ENCODE peak calls at places on chromosome 5, in eight cellular contexts. P, Q, K, E, H, C, L and S are unnamed samples. For H3K36me3, the result is how much of the 10 kb centered on the place peaks cover.

GRCh38 chr5:158736134-158736533 is 363.6 kb downstream of the EBF1 start:
- DNase-seq in K (no peak), C (no peak), P (no peak), L (no peak), H (no peak), E (no peak), Q (no peak), S (no peak)

GRCh38 chr5:56637321-56637920 is 177.9 kb upstream of the MAP3K1 start:
- DNase-seq in C (no peak), P (no peak), K (peak), E (no peak), H (no peak), Q (no peak), L (no peak), S (no peak)

GRCh38 chr5:42377496-42377895 is 45.7 kb upstream of the GHR start:
- DNase-seq in K (no peak), C (no peak), E (no peak), P (no peak), Q (no peak), L (no peak), H (no peak), S (no peak)

GRCh38 chr5:155049569-155050383 is 36.2 kb downstream of the KIF4B start:
- DNase-seq in Q (no peak), C (no peak), P (peak), K (peak), E (no peak), L (no peak), H (no peak), S (no peak)

GRCh38 chr5:164809831-164810230 is 1304.4 kb downstream of the MAT2B start:
- DNase-seq in E (no peak), H (no peak), K (no peak), P (no peak), L (no peak), Q (no peak), C (no peak), S (no peak)

GRCh38 chr5:168809218-168809617 is 230.1 kb upstream of the PANK3 start:
- DNase-seq in K (no peak), L (no peak), E (no peak), P (no peak), C (no peak), Q (no peak), H (no peak), S (no peak)

GRCh38 chr5:80588858-80589540 is 18.9 kb upstream of the ANKRD34B start:
- DNase-seq in C (no peak), E (no peak), L (no peak), H (no peak), Q (no peak), K (no peak), P (no peak), S (no peak)

GRCh38 chr5:132199116-132199680 is 28.5 kb downstream of the P4HA2 start:
- DNase-seq in L (no peak), Q (no peak), P (no peak), H (no peak), K (no peak), C (no peak), E (no peak), S (no peak)

GRCh38 chr5:158421329-158421728 is 562.4 kb upstream of the CLINT1 start:
- DNase-seq in P (no peak), E (no peak), C (no peak), Q (no peak), L (no peak), H (no peak), K (no peak), S (no peak)

GRCh38 chr5:1516615-1517601 is 6.9 kb downstream of the LPCAT1 start:
- DNase-seq in H (peak), Q (peak), C (peak), K (peak), L (no peak), P (no peak), E (peak), S (peak)

GRCh38 chr5:136185974-136186373 is 7.0 kb downstream of the SMIM32 start:
- DNase-seq in L (no peak), E (no peak), C (no peak), P (no peak), H (no peak), K (no peak), Q (no peak), S (no peak)

GRCh38 chr5:139867581-139867980 is 72.0 kb downstream of the PSD2 start:
- DNase-seq in C (no peak), P (no peak), Q (no peak), H (no peak), E (no peak), K (no peak), L (no peak), S (no peak)

GRCh38 chr5:132439521-132440206 is 50.9 kb downstream of the IRF1 start:
- DNase-seq in Q (no peak), P (no peak), H (peak), K (no peak), C (no peak), E (peak), L (no peak), S (peak)

GRCh38 chr5:58133631-58134296 is 326.1 kb downstream of the PLK2 start:
- DNase-seq in K (no peak), E (no peak), C (no peak), P (no peak), L (no peak), Q (no peak), H (no peak), S (no peak)

GRCh38 chr5:84430863-84431663 is 46.4 kb upstream of the EDIL3 start:
- DNase-seq in K (no peak), P (no peak), H (no peak), C (no peak), L (no peak), Q (no peak), E (no peak), S (no peak)

GRCh38 chr5:55220433-55221185 is 6.5 kb downstream of the MCIDAS start:
- DNase-seq in H (no peak), C (peak), P (no peak), E (no peak), K (no peak), L (no peak), Q (peak), S (peak)
- TF ChIP-seq CTCF in H (no peak), C (no peak), P (no peak), E (no peak), K (no peak), L (no peak), Q (peak), S (no peak)

DNA sequence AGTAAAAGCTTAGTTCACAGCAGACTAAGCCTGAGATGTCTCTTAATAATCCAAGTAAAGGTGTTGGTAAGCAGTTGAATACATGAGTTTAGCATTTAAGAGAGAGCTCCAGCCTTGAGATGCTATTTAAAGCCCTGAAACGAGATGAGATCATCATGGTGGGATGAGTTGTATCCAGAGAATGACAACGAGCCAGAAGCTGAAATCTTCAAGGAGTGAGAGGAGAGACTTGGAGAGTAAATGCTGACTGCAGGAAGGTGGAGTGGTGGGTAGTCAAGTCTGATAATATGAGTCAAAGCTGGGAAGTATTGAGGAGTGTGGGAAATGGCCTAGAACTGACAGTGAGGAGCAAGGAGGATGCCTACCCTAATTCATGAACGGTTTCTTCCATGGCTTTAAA is 53.7 kb downstream of the PLAC8L1 start:
- DNase-seq in C (no peak), P (no peak), E (no peak), K (no peak), L (no peak), H (no peak), Q (no peak), S (no peak)
- TF ChIP-seq EP300 in C (no peak), P (no peak), E (no peak), K (no peak), L (no peak), H (no peak), Q (no peak), S (no peak)

DNA sequence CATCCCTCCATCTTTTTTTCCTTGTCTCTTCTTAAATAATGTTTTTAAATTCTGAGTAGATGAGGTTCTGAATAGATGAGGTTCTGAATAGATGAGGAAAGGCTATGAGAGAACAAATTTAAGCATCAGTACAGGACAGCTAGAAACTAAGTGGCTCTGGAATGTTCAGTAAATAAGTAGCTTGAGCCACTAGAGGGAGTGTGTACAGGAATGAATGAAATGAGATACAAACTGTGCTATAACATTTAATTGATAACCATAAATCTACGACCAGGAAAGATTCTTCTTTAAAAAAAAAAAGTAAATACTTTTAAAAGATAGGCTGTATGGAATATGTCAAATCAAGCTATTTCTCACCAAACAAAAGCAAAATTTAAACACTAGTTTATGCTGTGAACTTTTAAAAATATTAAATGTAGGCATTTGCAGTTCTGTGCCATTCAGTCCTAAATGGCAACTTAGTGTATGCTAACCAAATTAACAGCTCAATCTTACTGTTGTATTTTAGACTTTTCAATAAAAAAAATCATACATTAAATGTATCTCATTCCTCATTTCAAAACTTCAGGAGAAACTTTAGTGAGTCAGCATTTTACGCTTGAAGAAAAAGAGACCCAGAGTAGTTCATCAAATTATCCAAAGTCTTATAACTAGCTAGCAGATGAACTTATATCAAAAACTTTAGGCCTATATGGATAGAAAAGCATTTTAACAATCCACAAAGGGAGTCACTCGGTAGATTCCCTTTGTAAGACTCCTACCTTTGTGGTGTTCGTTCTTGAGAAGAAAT is 70.4 kb upstream of the SNX2 start:
- DNase-seq in C (no peak), E (no peak), H (no peak), P (peak), L (no peak), K (peak), Q (no peak), S (no peak)
- H3K36me3 ChIP-seq in C (under half), E (under half), H (under half), P (under half), L (under half), K (under half), Q (under half), S (under half)

GRCh38 chr5:21807953-21808352 is 1045.2 kb downstream of the CDH12 start:
- DNase-seq in C (no peak), L (no peak), E (no peak), P (no peak), K (no peak), H (no peak), Q (no peak), S (no peak)

GRCh38 chr5:21806271-21806670 is 1046.9 kb downstream of the CDH12 start:
- DNase-seq in P (no peak), H (no peak), L (no peak), E (no peak), C (no peak), Q (no peak), K (no peak), S (no peak)

GRCh38 chr5:21806943-21807342 is 1046.2 kb downstream of the CDH12 start:
- DNase-seq in K (no peak), P (no peak), C (no peak), L (no peak), H (no peak), Q (no peak), E (no peak), S (no peak)

GRCh38 chr5:21810737-21811316 is 1042.3 kb downstream of the CDH12 start:
- DNase-seq in L (no peak), E (no peak), H (no peak), Q (no peak), K (peak), P (peak), C (no peak), S (no peak)
- TF ChIP-seq CTCF in L (peak), E (peak), H (no peak), Q (peak), K (peak), P (no peak), C (no peak), S (peak)

GRCh38 chr5:65332591-65332990 is 149.1 kb downstream of the ADAMTS6 start:
- DNase-seq in P (no peak), K (peak), Q (no peak), E (no peak), C (no peak), L (no peak), H (no peak), S (no peak)

GRCh38 chr5:65329266-65329665 is 152.5 kb downstream of the ADAMTS6 start:
- DNase-seq in K (peak), Q (no peak), E (no peak), L (no peak), C (no peak), H (no peak), P (no peak), S (no peak)

GRCh38 chr5:65338606-65339151 is 143.0 kb downstream of the ADAMTS6 start:
- DNase-seq in P (no peak), C (peak), H (no peak), Q (no peak), E (no peak), L (no peak), K (no peak), S (no peak)

GRCh38 chr5:65334077-65334476 is 147.6 kb downstream of the ADAMTS6 start:
- DNase-seq in P (no peak), H (no peak), L (no peak), E (no peak), C (no peak), K (no peak), Q (peak), S (peak)
- TF ChIP-seq EP300 in P (no peak), H (no peak), L (no peak), E (no peak), C (no peak), K (no peak), Q (no peak), S (no peak)

DNA sequence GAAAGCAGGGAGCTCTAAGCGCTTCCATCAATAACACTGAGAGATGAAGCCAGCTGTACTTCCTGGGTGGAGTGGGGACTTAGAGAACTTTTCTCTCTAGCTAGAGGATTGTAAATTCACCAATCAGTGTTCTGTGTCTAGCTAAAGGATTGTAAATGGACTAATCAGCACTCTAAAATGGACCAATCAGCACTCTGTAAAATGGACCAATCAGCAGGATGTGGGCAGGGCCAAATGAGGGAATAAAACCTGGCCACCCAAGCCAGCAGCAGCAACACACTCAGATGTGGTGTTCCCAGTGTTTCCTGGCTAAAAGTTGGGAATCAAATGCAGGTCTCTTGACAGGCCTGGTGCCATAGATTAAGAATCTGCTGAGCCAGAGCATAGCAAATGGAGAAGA is 60.5 kb downstream of the ALDH7A1 start:
- DNase-seq in K (no peak), L (no peak), P (no peak), C (no peak), Q (no peak), E (no peak), H (no peak), S (no peak)
- H3K36me3 ChIP-seq in K (under half), L (under half), P (under half), C (under half), Q (under half), E (under half), H (under half), S (under half)

GRCh38 chr5:104347119-104347708 is 784.6 kb upstream of the NUDT12 start:
- DNase-seq in P (peak), C (no peak), E (no peak), Q (no peak), K (no peak), H (no peak), L (no peak), S (no peak)
- TF ChIP-seq CTCF in P (no peak), C (no peak), E (no peak), Q (no peak), K (peak), H (peak), L (peak), S (no peak)

GRCh38 chr5:40999966-41000365 is 71.2 kb downstream of the MROH2B start:
- DNase-seq in K (no peak), Q (no peak), C (no peak), P (no peak), L (no peak), H (no peak), E (no peak), S (no peak)

GRCh38 chr5:40991981-40992559 is 79.1 kb downstream of the MROH2B start:
- DNase-seq in L (no peak), H (no peak), K (no peak), Q (no peak), P (no peak), E (no peak), C (no peak), S (no peak)

GRCh38 chr5:40991168-40991980 is 79.8 kb downstream of the MROH2B start:
- DNase-seq in C (no peak), E (peak), K (peak), L (no peak), H (peak), Q (peak), P (no peak), S (peak)

DNA sequence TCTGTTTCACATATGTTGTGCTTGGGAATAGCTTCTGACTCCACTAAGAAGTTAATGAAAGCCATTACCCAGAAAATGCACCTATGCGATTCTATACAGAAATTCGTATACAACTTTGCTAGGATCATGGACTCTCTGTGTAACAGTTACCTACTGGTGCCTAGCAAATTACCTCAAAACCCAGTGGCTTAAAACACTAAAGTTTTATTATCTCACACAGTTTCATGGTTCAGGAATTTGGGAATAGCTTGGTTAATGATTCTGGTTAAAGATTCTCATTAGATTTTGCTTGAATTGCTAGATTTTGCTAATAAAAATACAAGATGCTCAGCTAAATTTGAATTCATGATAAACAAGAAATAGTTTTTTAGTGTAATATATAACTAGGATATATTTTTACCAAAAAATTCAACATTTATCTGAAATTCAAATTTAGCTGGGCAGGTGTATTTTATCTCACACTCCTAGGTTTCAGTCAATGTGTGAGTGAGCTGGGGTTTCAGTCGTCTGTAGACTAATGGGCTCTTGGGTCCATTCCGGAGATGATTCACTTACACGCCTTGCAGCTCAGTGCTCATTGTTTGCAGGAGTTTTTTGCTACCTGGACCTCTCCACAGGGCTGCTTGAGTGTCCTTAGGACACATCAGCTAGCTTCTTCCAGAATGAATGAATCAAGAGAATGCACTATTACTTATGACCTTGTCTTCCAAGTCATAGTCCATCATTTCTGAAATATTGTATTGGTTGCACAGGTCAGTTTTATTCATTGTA is 75.1 kb downstream of the MROH2B start:
- DNase-seq in P (no peak), E (no peak), Q (no peak), K (no peak), L (no peak), C (no peak), H (no peak), S (no peak)
- TF ChIP-seq EP300 in P (no peak), E (no peak), Q (no peak), K (no peak), L (no peak), C (no peak), H (no peak), S (no peak)

DNA sequence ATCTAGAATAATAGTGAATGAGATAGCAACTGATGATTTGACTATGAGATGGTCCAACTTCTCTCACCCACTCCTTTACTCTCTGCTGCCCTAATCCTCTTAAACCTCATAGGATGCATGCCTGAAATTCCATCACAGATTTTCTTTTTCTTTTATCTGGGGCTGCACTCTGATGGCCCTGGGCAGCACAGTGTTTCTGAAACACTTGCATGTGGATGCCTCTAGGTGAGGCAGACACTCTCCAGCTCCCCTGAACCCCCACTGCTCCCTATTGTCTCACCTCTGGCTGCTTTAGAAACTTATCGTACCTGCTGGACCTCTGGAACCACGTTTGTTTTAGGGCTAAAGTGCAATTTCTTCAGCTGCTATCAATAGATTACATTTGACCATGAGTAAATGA is 67.5 kb downstream of the HTR4 start:
- DNase-seq in E (no peak), K (no peak), C (no peak), P (no peak), Q (no peak), L (no peak), H (no peak), S (no peak)
- H3K36me3 ChIP-seq in E (under half), K (under half), C (under half), P (under half), Q (under half), L (under half), H (under half), S (under half)